ENCODE peak calls at places on chromosomes 4 and X, in ten cellular contexts. F, Z, V, H, W, A, L, S, D and U are unnamed samples. For H3K9me3, the result is how much of the 10 kb centered on the place peaks cover.

GRCh38 chr4:523601-524000 is 24.6 kb downstream of the PIGG start:
- DNase-seq in F (no peak), Z (no peak), V (no peak), H (no peak), W (no peak), A (no peak), L (no peak), S (no peak), D (no peak), U (no peak)

GRCh38 chr4:113901994-113902787 is 77.3 kb downstream of the ARSJ start:
- DNase-seq in F (peak), Z (peak), V (no peak), H (no peak), W (peak), A (no peak), L (no peak), S (no peak), D (peak), U (peak)

GRCh38 chrX:120308959-120309872 is 2.0 kb downstream of the TMEM255A start:
- DNase-seq in F (peak), Z (peak), V (peak), H (peak), W (peak), A (no peak), L (no peak), S (peak), D (peak), U (peak)

GRCh38 chr4:83207497-83208105 is 77.0 kb downstream of the COQ2 start:
- DNase-seq in F (no peak), Z (peak), V (peak), H (no peak), W (no peak), A (no peak), L (no peak), S (peak), D (no peak), U (no peak)

GRCh38 chr4:162837679-162838078 is 329.0 kb downstream of the NAF1 start:
- DNase-seq in F (no peak), Z (no peak), V (no peak), H (no peak), W (no peak), A (no peak), L (no peak), S (no peak), D (no peak), U (no peak)

GRCh38 chr4:148573284-148573683 is 131.1 kb upstream of the NR3C2 start:
- DNase-seq in F (no peak), Z (no peak), V (no peak), H (no peak), W (no peak), A (no peak), L (no peak), S (no peak), D (no peak), U (no peak)

GRCh38 chrX:27731962-27732361 is 75.8 kb upstream of the MAGEB10 start:
- DNase-seq in F (no peak), Z (no peak), V (no peak), H (no peak), W (no peak), A (no peak), L (no peak), S (no peak), D (no peak), U (no peak)

GRCh38 chr4:70678383-70678999 is 9.8 kb upstream of the UTP3 start:
- DNase-seq in F (no peak), Z (no peak), V (no peak), H (no peak), W (no peak), A (no peak), L (no peak), S (no peak), D (no peak), U (no peak)

GRCh38 chr4:18508801-18509200 is 487.2 kb upstream of the LCORL start:
- DNase-seq in F (no peak), Z (no peak), V (no peak), H (no peak), W (no peak), A (no peak), L (no peak), S (no peak), D (no peak), U (no peak)

GRCh38 chrX:119726900-119727555 is 31.4 kb upstream of the SOWAHD start:
- DNase-seq in F (no peak), Z (no peak), V (no peak), H (no peak), W (no peak), A (no peak), L (peak), S (no peak), D (no peak), U (peak)

GRCh38 chrX:154411322-154411980 is at the start of gene TAFAZZIN:
- DNase-seq in F (peak), Z (peak), V (no peak), H (peak), W (peak), A (no peak), L (peak), S (peak), D (peak), U (peak)

GRCh38 chrX:118644378-118644777 is 83.0 kb upstream of the IL13RA1 start:
- DNase-seq in F (peak), Z (no peak), V (peak), H (no peak), W (no peak), A (no peak), L (peak), S (peak), D (no peak), U (no peak)

GRCh38 chr4:41624765-41625164 is 86.8 kb downstream of the LIMCH1 start:
- DNase-seq in F (no peak), Z (no peak), V (no peak), H (no peak), W (no peak), A (no peak), L (no peak), S (no peak), D (no peak), U (no peak)

GRCh38 chrX:123629502-123629901 is 103.3 kb downstream of the THOC2 start:
- DNase-seq in F (no peak), Z (no peak), V (no peak), H (no peak), W (no peak), A (no peak), L (no peak), S (no peak), D (no peak), U (no peak)

GRCh38 chrX:52363247-52363883 is 5.5 kb upstream of the XAGE2 start:
- DNase-seq in F (no peak), Z (peak), V (peak), H (no peak), W (no peak), A (no peak), L (peak), S (peak), D (no peak), U (no peak)

GRCh38 chrX:64843224-64843623 is 133.0 kb downstream of the ZC4H2 start:
- DNase-seq in F (no peak), Z (no peak), V (no peak), H (no peak), W (no peak), A (no peak), L (no peak), S (no peak), D (no peak), U (no peak)
- H3K9me3 ChIP-seq in F (under half), Z (under half), V (under half), H (under half), W (under half), A (under half), L (under half), S (under half), D (under half), U (under half)

DNA sequence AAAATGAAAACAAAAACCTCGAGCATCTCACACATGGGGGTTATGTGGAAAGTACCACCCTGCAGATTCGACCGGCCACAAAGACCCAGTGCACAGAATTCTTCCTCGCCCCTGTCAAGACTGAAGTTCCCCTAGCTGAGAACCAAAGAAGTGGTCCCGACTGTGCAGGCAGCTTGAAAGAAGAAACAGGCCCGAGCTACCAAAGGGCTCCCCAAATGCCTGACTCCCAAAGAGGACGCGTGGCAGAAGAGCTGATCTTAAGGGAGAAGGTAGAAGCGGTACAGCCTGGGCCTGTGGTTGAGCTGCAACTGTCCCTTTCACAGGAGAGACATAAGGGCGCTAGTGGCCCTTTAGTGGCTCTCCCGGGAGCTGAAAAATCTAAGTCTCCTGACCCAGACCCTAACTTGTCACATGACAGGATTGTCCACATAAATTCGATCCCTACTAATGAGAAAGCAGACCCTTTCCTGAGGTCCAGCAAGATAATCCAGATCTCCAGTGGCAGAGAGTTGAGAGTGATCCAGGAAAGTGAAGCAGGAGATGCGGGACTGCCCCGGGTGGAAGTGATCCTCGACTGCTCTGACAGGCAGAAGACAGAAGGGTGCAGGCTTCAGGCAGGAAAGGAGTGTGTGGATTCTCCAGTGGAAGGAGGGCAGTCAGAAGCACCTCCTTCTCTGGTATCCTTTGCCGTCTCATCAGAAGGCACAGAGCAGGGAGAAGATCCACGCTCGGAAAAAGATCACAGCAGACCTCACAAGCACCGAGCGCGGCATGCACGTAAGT is 108.8 kb upstream of the MYOZ2 start:
- DNase-seq in F (no peak), Z (peak), V (no peak), H (peak), W (no peak), A (no peak), L (no peak), S (no peak), D (no peak), U (no peak)
- TF ChIP-seq POLR2A in F (no peak), Z (peak), V (no peak), H (peak), W (no peak), A (no peak), L (no peak), S (no peak), D (no peak), U (no peak)

DNA sequence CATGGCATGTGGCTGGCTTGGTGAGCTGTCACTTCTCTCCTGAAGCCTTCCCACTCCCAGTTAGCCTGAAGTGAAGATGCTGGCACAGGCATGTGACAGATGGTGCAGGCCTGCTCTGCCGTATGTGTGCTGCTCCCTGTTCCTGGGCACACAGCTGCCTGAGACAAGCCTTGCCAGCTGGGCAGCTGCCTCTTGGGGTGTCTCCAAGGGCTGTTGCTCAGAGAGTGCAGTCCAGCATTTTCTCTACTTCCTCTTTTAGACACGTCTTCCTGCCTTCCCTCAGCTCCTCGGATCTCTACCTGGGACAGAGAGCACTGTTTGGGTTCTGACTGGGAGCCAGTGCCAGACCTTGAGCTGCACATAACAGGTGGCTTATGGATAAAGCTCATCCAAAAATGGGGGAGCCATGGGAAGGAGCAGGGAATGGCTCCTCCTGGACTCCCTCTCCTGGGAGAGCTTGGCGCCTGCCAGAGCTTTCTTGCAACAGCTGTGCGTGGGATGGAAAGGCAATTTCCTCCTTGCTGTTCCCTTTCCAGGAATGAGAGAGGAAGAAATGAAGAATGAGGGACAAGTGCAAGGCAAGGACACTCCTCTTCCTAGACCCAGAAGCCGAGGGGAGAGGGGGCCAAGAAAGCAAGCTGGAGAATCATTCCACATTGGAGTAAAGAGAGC is 132.9 kb downstream of the MSL3 start:
- DNase-seq in F (no peak), Z (peak), V (no peak), H (no peak), W (no peak), A (no peak), L (no peak), S (no peak), D (no peak), U (no peak)
- H3K9me3 ChIP-seq in F (under half), Z (under half), V (under half), H (under half), W (under half), A (under half), L (under half), S (under half), D (under half), U (under half)

GRCh38 chrX:148599404-148599803 is 99.0 kb downstream of the AFF2 start:
- DNase-seq in F (no peak), Z (no peak), V (no peak), H (no peak), W (no peak), A (no peak), L (peak), S (no peak), D (no peak), U (no peak)

GRCh38 chrX:148600131-148600530 is 99.7 kb downstream of the AFF2 start:
- DNase-seq in F (no peak), Z (no peak), V (no peak), H (no peak), W (no peak), A (no peak), L (no peak), S (no peak), D (no peak), U (no peak)

GRCh38 chrX:148601034-148601433 is 100.6 kb downstream of the AFF2 start:
- DNase-seq in F (no peak), Z (no peak), V (no peak), H (no peak), W (no peak), A (no peak), L (no peak), S (no peak), D (no peak), U (no peak)

DNA sequence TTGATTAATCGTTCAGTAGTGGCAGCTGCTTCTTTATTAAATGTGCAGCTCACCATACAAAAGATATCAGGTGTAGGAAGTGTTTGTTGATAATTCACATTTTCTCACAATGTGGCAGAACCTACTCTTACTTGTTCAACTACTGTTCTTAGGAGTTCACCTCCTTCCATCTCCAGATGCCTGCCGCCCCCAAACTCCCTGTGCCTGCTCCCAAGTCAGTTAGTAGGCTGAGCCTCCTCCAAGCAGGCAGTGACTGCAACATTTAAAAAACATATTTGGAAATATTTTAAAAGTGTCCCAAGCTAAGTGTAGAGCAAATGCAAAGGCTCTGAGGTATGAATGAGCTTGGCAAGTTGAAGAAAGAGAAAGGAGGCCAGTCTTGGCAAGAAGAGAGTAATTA is 100.2 kb downstream of the AFF2 start:
- DNase-seq in F (no peak), Z (no peak), V (no peak), H (no peak), W (no peak), A (no peak), L (no peak), S (no peak), D (no peak), U (no peak)
- TF ChIP-seq POLR2A in F (no peak), Z (no peak), V (no peak), H (no peak), W (no peak), A (no peak), L (no peak), S (no peak), D (no peak), U (no peak)

DNA sequence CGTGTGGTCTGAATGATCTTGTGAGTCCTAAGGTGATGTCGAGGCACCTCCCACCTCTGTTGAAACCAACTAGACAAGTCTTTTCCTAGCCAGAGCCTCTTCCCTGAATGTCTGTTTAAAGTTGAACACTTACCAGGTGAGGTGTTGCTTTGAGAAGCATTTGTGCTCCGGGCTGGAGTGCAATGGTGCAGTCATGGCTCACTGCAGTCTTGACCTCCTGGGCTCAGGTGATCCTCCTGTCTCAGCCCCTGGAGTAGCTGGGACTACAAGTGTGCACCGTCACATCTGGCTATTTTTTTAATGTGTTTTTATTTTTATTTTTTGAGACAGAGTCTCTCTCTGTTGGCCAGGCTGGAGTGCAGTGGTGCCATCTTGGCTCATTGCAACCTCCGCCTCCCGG is 18.1 kb downstream of the RNF4 start:
- DNase-seq in F (no peak), Z (no peak), V (no peak), H (no peak), W (no peak), A (no peak), L (no peak), S (no peak), D (no peak), U (no peak)
- H3K9me3 ChIP-seq in F (under half), Z (under half), V (under half), H (under half), W (under half), A (under half), L (under half), S (under half), D (under half), U (under half)

GRCh38 chrX:47232197-47232802 is 509 bp upstream of the USP11 start:
- DNase-seq in F (no peak), Z (no peak), V (no peak), H (no peak), W (no peak), A (no peak), L (no peak), S (no peak), D (no peak), U (no peak)

GRCh38 chrX:47231167-47231566 is 1.6 kb upstream of the USP11 start:
- DNase-seq in F (no peak), Z (no peak), V (no peak), H (no peak), W (no peak), A (no peak), L (no peak), S (no peak), D (no peak), U (no peak)

GRCh38 chrX:47233333-47234113 is 714 bp downstream of the USP11 start:
- DNase-seq in F (peak), Z (peak), V (peak), H (peak), W (peak), A (peak), L (peak), S (peak), D (peak), U (peak)

GRCh38 chrX:47234583-47234982 is 1.8 kb downstream of the USP11 start:
- DNase-seq in F (no peak), Z (no peak), V (no peak), H (no peak), W (no peak), A (no peak), L (no peak), S (peak), D (no peak), U (no peak)

DNA sequence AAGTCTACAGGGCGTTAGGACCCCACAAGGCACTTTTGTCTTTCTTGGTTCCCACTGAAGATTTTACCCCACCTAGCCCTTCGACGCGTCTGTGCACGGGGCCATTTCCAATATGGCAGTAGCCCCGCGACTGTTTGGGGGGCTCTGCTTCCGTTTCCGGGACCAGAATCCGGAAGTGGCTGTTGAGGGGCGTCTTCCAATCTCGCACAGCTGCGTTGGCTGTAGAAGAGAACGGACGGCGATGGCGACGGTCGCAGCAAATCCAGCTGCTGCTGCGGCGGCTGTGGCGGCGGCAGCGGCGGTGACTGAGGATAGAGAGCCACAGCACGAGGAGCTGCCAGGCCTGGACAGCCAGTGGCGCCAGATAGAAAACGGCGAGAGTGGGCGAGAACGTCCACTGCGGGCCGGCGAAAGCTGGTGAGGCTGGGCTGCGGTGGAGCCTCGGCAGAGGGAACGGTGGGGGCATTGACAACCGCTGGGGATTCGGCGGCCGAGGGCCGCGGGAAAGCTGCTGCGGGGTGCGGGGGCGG is at the start of gene USP11:
- DNase-seq in F (peak), Z (peak), V (no peak), H (peak), W (peak), A (no peak), L (peak), S (peak), D (peak), U (no peak)
- TF ChIP-seq POLR2A in F (peak), Z (peak), V (no peak), H (no peak), W (no peak), A (peak), L (peak), S (peak), D (no peak), U (peak)

GRCh38 chrX:18194688-18195087 is 26.0 kb downstream of the BEND2 start:
- DNase-seq in F (no peak), Z (no peak), V (no peak), H (no peak), W (no peak), A (no peak), L (no peak), S (no peak), D (no peak), U (no peak)
- H3K9me3 ChIP-seq in F (under half), Z (under half), V (under half), H (under half), W (under half), A (under half), L (under half), S (under half), D (under half), U (under half)

DNA sequence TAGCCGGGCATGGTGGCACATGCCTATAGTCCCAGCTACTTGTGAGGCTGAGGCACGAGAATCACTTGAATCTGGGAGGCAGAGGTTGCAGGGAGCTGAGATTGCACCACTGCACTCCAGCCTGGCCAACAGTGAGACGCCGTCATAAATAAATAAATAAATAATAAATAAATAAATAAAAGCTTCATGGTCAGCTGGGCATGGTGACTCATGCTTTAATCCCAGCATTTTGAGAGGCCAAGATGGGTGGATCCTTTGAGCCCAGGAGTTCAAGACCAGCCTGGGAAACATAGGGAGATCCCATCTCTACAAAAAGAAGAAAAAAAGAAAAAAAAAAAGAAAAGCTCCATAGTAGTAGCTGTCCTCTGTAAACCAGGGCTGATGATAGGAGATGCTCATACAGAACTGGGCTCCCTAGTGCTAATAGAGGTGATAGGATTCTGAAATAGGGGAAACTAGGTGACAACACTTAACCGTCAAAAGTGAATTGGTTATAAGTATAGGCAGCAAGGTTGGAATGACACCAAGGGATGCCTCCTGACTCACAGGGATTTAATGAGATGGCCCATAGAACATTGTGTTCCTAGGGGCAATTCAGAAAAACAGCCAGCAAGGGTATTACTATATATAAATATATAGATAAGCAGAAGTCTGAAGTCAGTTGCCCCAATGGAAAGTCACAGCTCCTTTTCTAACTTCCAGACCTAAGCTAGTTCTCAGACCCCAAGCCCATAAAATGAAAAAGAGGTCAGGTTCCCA is 41.8 kb upstream of the ARHGEF6 start:
- DNase-seq in F (no peak), Z (no peak), V (no peak), H (peak), W (no peak), A (no peak), L (no peak), S (no peak), D (no peak), U (no peak)
- TF ChIP-seq POLR2A in F (no peak), Z (no peak), V (no peak), H (no peak), W (no peak), A (no peak), L (no peak), S (no peak), D (no peak), U (no peak)

GRCh38 chrX:148466292-148466691 is 34.1 kb upstream of the AFF2 start:
- DNase-seq in F (no peak), Z (no peak), V (no peak), H (no peak), W (no peak), A (no peak), L (no peak), S (no peak), D (no peak), U (no peak)
- H3K9me3 ChIP-seq in F (under half), Z (under half), V (under half), H (under half), W (under half), A (under half), L (under half), S (under half), D (under half), U (under half)